ENCODE peak calls at places on chromosome 21, in five cellular contexts. W, Z, U, N and O are unnamed samples. For H3K4me1, the result is how much of the 10 kb centered on the place peaks cover.

GRCh38 chr21:42731264-42732032 is 78.0 kb downstream of the PDE9A start:
- DNase-seq in W (no peak), Z (no peak), U (no peak), N (no peak), O (no peak)

GRCh38 chr21:42669069-42669468 is 15.6 kb downstream of the PDE9A start:
- DNase-seq in W (no peak), Z (no peak), U (no peak), N (peak), O (no peak)

GRCh38 chr21:32474179-32475059 is 61.9 kb downstream of the EVA1C start:
- DNase-seq in W (no peak), Z (peak), U (peak), N (no peak), O (no peak)

GRCh38 chr21:27292229-27292628 is 325.3 kb upstream of the ADAMTS5 start:
- DNase-seq in W (no peak), Z (no peak), U (no peak), N (no peak), O (no peak)

GRCh38 chr21:43367296-43367695 is 59.6 kb downstream of the SIK1 start:
- DNase-seq in W (no peak), Z (no peak), U (no peak), N (no peak), O (no peak)

GRCh38 chr21:26939532-26940181 is 27.2 kb downstream of the ADAMTS5 start:
- DNase-seq in W (no peak), Z (no peak), U (no peak), N (no peak), O (peak)

GRCh38 chr21:43892334-43892733 is 27.3 kb downstream of the AGPAT3 start:
- DNase-seq in W (no peak), Z (no peak), U (no peak), N (no peak), O (no peak)

GRCh38 chr21:31184462-31184861 is 146.2 kb upstream of the KRTAP19-8 start:
- DNase-seq in W (no peak), Z (no peak), U (no peak), N (no peak), O (no peak)

GRCh38 chr21:33198346-33199135 is 31.2 kb upstream of the IFNAR2 start:
- DNase-seq in W (peak), Z (no peak), U (no peak), N (no peak), O (peak)

GRCh38 chr21:17786219-17787181 is 32.7 kb downstream of the C21orf91 start:
- DNase-seq in W (no peak), Z (no peak), U (no peak), N (no peak), O (no peak)

GRCh38 chr21:15472108-15472507 is 257.7 kb upstream of the USP25 start:
- DNase-seq in W (no peak), Z (no peak), U (no peak), N (no peak), O (no peak)

GRCh38 chr21:16117851-16118592 is 388.2 kb downstream of the USP25 start:
- DNase-seq in W (no peak), Z (peak), U (no peak), N (no peak), O (no peak)

GRCh38 chr21:25862596-25862995 is 127.8 kb downstream of the GABPA start:
- DNase-seq in W (no peak), Z (peak), U (no peak), N (no peak), O (no peak)

GRCh38 chr21:43728467-43729390 is 9.8 kb downstream of the PDXK start:
- DNase-seq in W (peak), Z (peak), U (peak), N (peak), O (peak)

GRCh38 chr21:26842976-26843911 is 2.0 kb downstream of the ADAMTS1 start:
- DNase-seq in W (peak), Z (peak), U (peak), N (peak), O (peak)

GRCh38 chr21:32802954-32803353 is 31.4 kb upstream of the PAXBP1 start:
- DNase-seq in W (no peak), Z (no peak), U (no peak), N (no peak), O (no peak)

GRCh38 chr21:16517380-16517779 is 787.6 kb downstream of the USP25 start:
- DNase-seq in W (no peak), Z (no peak), U (no peak), N (no peak), O (no peak)

GRCh38 chr21:14880922-14881321 is 183.9 kb downstream of the NRIP1 start:
- DNase-seq in W (no peak), Z (peak), U (no peak), N (no peak), O (no peak)

GRCh38 chr21:43884861-43885370 is 19.9 kb downstream of the AGPAT3 start:
- DNase-seq in W (no peak), Z (no peak), U (no peak), N (peak), O (no peak)

GRCh38 chr21:43938751-43939442 is 73.2 kb upstream of the TRAPPC10 start:
- DNase-seq in W (peak), Z (peak), U (peak), N (peak), O (peak)

GRCh38 chr21:38524168-38525153 is 26.2 kb upstream of the ERG start:
- DNase-seq in W (no peak), Z (no peak), U (no peak), N (no peak), O (no peak)

GRCh38 chr21:43881918-43882317 is 16.9 kb downstream of the AGPAT3 start:
- DNase-seq in W (no peak), Z (no peak), U (no peak), N (peak), O (no peak)

GRCh38 chr21:34135330-34135729 is 62.0 kb downstream of the MRPS6 start:
- DNase-seq in W (no peak), Z (no peak), U (no peak), N (no peak), O (no peak)

GRCh38 chr21:38982096-38982495 is 176.4 kb downstream of the ETS2 start:
- DNase-seq in W (no peak), Z (no peak), U (no peak), N (no peak), O (no peak)

GRCh38 chr21:34017127-34017961 is 56.0 kb upstream of the MRPS6 start:
- DNase-seq in W (no peak), Z (no peak), U (no peak), N (no peak), O (no peak)

GRCh38 chr21:37873655-37874054 is 42.6 kb downstream of the KCNJ6 start:
- DNase-seq in W (no peak), Z (no peak), U (no peak), N (no peak), O (no peak)

GRCh38 chr21:31873696-31874599 is 1.1 kb downstream of the HUNK start:
- DNase-seq in W (no peak), Z (no peak), U (peak), N (peak), O (no peak)

GRCh38 chr21:46150491-46151121 is 4.8 kb downstream of the FTCD start:
- DNase-seq in W (peak), Z (no peak), U (no peak), N (peak), O (no peak)

GRCh38 chr21:46151989-46152938 is 3.1 kb downstream of the FTCD start:
- DNase-seq in W (no peak), Z (no peak), U (peak), N (peak), O (no peak)

GRCh38 chr21:46152939-46153258 is 2.5 kb downstream of the FTCD start:
- DNase-seq in W (no peak), Z (no peak), U (no peak), N (peak), O (no peak)

GRCh38 chr21:46150073-46150472 is 5.3 kb downstream of the FTCD start:
- DNase-seq in W (peak), Z (no peak), U (no peak), N (peak), O (no peak)

GRCh38 chr21:46151261-46151988 is 4.0 kb downstream of the FTCD start:
- DNase-seq in W (peak), Z (no peak), U (peak), N (peak), O (no peak)
- H3K4me1 ChIP-seq in W (under half), Z (under half), U (under half), N (under half), O (under half)

DNA sequence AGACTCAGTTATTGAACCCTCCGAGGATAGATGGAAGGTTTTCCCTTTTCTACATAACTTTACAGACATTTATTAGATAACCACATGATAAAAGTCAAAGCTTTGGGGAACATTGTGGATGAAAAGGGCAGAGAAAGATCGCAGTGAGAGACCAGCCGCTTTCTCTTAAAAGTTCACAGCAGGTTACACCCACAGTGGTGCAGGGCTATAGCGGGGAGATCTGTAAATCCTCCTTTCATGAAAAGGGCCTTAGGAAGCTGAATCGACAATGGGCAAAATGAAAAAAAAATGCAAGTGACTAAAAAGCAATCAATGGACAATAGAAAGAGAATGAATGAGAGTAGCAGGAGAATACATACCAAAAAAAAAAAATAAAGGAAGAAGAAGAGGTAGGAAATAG is 218.6 kb downstream of the GRIK1 start:
- DNase-seq in W (no peak), Z (no peak), U (no peak), N (no peak), O (no peak)
- H3K4me3 ChIP-seq in W (no peak), Z (no peak), U (no peak), N (no peak), O (no peak)

GRCh38 chr21:41611966-41612606 is 104.1 kb upstream of the TMPRSS2 start:
- DNase-seq in W (no peak), Z (peak), U (peak), N (no peak), O (no peak)
- TF ChIP-seq CTCF in W (no peak), Z (peak), U (no peak), N (no peak), O (no peak)

GRCh38 chr21:36205962-36206361 is 49.3 kb downstream of the DOP1B start:
- DNase-seq in W (no peak), Z (no peak), U (no peak), N (no peak), O (no peak)

GRCh38 chr21:36209626-36210171 is 53.1 kb downstream of the DOP1B start:
- DNase-seq in W (no peak), Z (peak), U (peak), N (no peak), O (peak)

GRCh38 chr21:36210779-36211659 is 54.4 kb downstream of the DOP1B start:
- DNase-seq in W (no peak), Z (no peak), U (no peak), N (no peak), O (no peak)

GRCh38 chr21:36207577-36208320 is 51.1 kb downstream of the DOP1B start:
- DNase-seq in W (no peak), Z (peak), U (no peak), N (no peak), O (no peak)

GRCh38 chr21:36208326-36209013 is 51.8 kb downstream of the DOP1B start:
- DNase-seq in W (no peak), Z (no peak), U (no peak), N (no peak), O (no peak)
- H3K4me1 ChIP-seq in W (under half), Z (half or more), U (under half), N (under half), O (under half)

DNA sequence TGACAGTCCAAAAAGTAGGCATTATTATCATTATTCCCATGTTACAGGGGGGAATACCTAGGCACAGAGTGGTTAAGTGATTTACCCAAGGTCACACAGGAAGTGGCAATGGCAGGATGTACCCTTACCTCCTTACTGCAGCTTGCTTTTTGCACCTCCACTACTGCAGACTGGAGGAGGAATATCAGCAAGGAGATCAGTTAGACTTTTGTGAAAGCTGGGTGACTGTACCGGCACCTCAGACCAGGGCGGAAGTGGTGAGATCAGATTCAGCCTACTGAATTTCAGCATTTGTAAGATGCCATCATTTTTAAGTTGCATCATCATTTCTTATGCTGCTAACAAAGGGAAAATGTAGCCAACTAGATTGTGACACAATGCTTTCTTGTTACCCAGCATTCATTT is 4.5 kb downstream of the ADARB1 start:
- DNase-seq in W (no peak), Z (peak), U (peak), N (no peak), O (no peak)
- H3K4me3 ChIP-seq in W (no peak), Z (no peak), U (no peak), N (no peak), O (no peak)